ENCODE peak calls at places on chromosome X, in seven cellular contexts. One of them, this sample, is unnamed.

GRCh38 chrX:108464604-108465003 is 25.0 kb downstream of the COL4A5 start:
- DNase-seq in CD4-positive, alpha-beta memory T cell: no peak
- DNase-seq in A673: no peak
- DNase-seq in heart right ventricle: no peak
- DNase-seq in upper lobe of right lung: no peak
- DNase-seq in lung: no peak
- DNase-seq in kidney: no peak
- DNase-seq in this sample: no peak

GRCh38 chrX:155577682-155578081 is 35.1 kb downstream of the TMLHE start:
- DNase-seq in kidney: no peak
- DNase-seq in CD4-positive, alpha-beta memory T cell: no peak
- DNase-seq in lung: no peak
- DNase-seq in upper lobe of right lung: no peak
- DNase-seq in A673: no peak
- DNase-seq in heart right ventricle: no peak
- DNase-seq in this sample: no peak

GRCh38 chrX:120534413-120535205 is 26.2 kb downstream of the CUL4B start:
- DNase-seq in lung: no peak
- DNase-seq in A673: no peak
- DNase-seq in kidney: no peak
- DNase-seq in heart right ventricle: no peak
- DNase-seq in upper lobe of right lung: no peak
- DNase-seq in CD4-positive, alpha-beta memory T cell: no peak
- DNase-seq in this sample: no peak

GRCh38 chrX:51395807-51396728 is 63.4 kb downstream of the NUDT10 start:
- DNase-seq in lung: no peak
- DNase-seq in heart right ventricle: peak; percentile 3
- DNase-seq in CD4-positive, alpha-beta memory T cell: peak; percentile 81
- DNase-seq in A673: peak; percentile 40
- DNase-seq in kidney: peak; percentile 70
- DNase-seq in upper lobe of right lung: peak; percentile 66
- DNase-seq in this sample: peak; percentile 75

GRCh38 chrX:87391742-87392141 is 125.9 kb upstream of the KLHL4 start:
- DNase-seq in lung: no peak
- DNase-seq in kidney: no peak
- DNase-seq in A673: no peak
- DNase-seq in upper lobe of right lung: no peak
- DNase-seq in CD4-positive, alpha-beta memory T cell: no peak
- DNase-seq in heart right ventricle: no peak
- DNase-seq in this sample: no peak

GRCh38 chrX:47143894-47144625 is 442 bp downstream of the NDUFB11 start:
- DNase-seq in lung: no peak
- DNase-seq in kidney: peak; percentile 48
- DNase-seq in upper lobe of right lung: no peak
- DNase-seq in A673: no peak
- DNase-seq in CD4-positive, alpha-beta memory T cell: no peak
- DNase-seq in heart right ventricle: peak; percentile 25
- DNase-seq in this sample: no peak

GRCh38 chrX:78092296-78092695 is 11.8 kb upstream of the PGK1 start:
- DNase-seq in lung: no peak
- DNase-seq in A673: peak; percentile 18
- DNase-seq in heart right ventricle: no peak
- DNase-seq in upper lobe of right lung: no peak
- DNase-seq in kidney: no peak
- DNase-seq in CD4-positive, alpha-beta memory T cell: no peak
- DNase-seq in this sample: no peak

GRCh38 chrX:63525491-63525890 is 174.4 kb upstream of the SPIN4 start:
- DNase-seq in A673: no peak
- DNase-seq in kidney: no peak
- DNase-seq in heart right ventricle: no peak
- DNase-seq in lung: no peak
- DNase-seq in upper lobe of right lung: no peak
- DNase-seq in CD4-positive, alpha-beta memory T cell: no peak
- DNase-seq in this sample: no peak

GRCh38 chrX:77785400-77785745 is 643 bp downstream of the ATRX start:
- DNase-seq in lung: no peak
- DNase-seq in A673: peak; percentile 24
- DNase-seq in heart right ventricle: peak; percentile 4
- DNase-seq in kidney: no peak
- DNase-seq in upper lobe of right lung: no peak
- DNase-seq in CD4-positive, alpha-beta memory T cell: no peak
- DNase-seq in this sample: peak; percentile 40

GRCh38 chrX:54042609-54043010 is 1.7 kb downstream of the PHF8 start:
- DNase-seq in upper lobe of right lung: peak; percentile 60
- DNase-seq in CD4-positive, alpha-beta memory T cell: peak; percentile 64
- DNase-seq in A673: peak; percentile 64
- DNase-seq in lung: peak; percentile 32
- DNase-seq in heart right ventricle: peak; percentile 28
- DNase-seq in kidney: peak; percentile 77
- DNase-seq in this sample: peak; percentile 21

GRCh38 chrX:55489315-55490009 is at the start of gene USP51:
- DNase-seq in kidney: peak; percentile 80
- DNase-seq in A673: no peak
- DNase-seq in CD4-positive, alpha-beta memory T cell: peak; percentile 34
- DNase-seq in heart right ventricle: peak; percentile 49
- DNase-seq in lung: peak; percentile 33
- DNase-seq in upper lobe of right lung: peak; percentile 73
- DNase-seq in this sample: peak; percentile 46

GRCh38 chrX:63275127-63275526 is 76.0 kb downstream of the SPIN4 start:
- DNase-seq in heart right ventricle: peak; percentile 4
- DNase-seq in upper lobe of right lung: no peak
- DNase-seq in kidney: no peak
- DNase-seq in A673: no peak
- DNase-seq in lung: peak; percentile 51
- DNase-seq in CD4-positive, alpha-beta memory T cell: no peak
- DNase-seq in this sample: no peak

GRCh38 chrX:88560673-88561330 is 186.2 kb upstream of the CPXCR1 start:
- DNase-seq in A673: no peak
- DNase-seq in kidney: no peak
- DNase-seq in lung: no peak
- DNase-seq in CD4-positive, alpha-beta memory T cell: no peak
- DNase-seq in heart right ventricle: no peak
- DNase-seq in upper lobe of right lung: no peak
- DNase-seq in this sample: no peak

GRCh38 chrX:21725498-21725897 is 32.4 kb downstream of the SMPX start:
- DNase-seq in kidney: no peak
- DNase-seq in A673: peak; percentile 34
- DNase-seq in upper lobe of right lung: no peak
- DNase-seq in CD4-positive, alpha-beta memory T cell: no peak
- DNase-seq in lung: no peak
- DNase-seq in heart right ventricle: no peak
- DNase-seq in this sample: no peak

GRCh38 chrX:154714925-154715324 is 36.0 kb downstream of the GAB3 start:
- DNase-seq in upper lobe of right lung: no peak
- DNase-seq in kidney: no peak
- DNase-seq in CD4-positive, alpha-beta memory T cell: peak; percentile 56
- DNase-seq in lung: no peak
- DNase-seq in A673: peak; percentile 66
- DNase-seq in heart right ventricle: peak; percentile 46
- DNase-seq in this sample: peak; percentile 47

GRCh38 chrX:72029473-72030411 is 102.0 kb downstream of the RTL5 start:
- DNase-seq in heart right ventricle: no peak
- DNase-seq in kidney: no peak
- DNase-seq in CD4-positive, alpha-beta memory T cell: no peak
- DNase-seq in A673: peak; percentile 16
- DNase-seq in upper lobe of right lung: no peak
- DNase-seq in lung: peak; percentile 28
- DNase-seq in this sample: no peak
- H3K4me3 ChIP-seq in heart right ventricle: no peak overlapping the region
- H3K4me3 ChIP-seq in kidney: no peak overlapping the region
- H3K4me3 ChIP-seq in CD4-positive, alpha-beta memory T cell: no peak overlapping the region
- H3K4me3 ChIP-seq in A673: no peak overlapping the region
- H3K4me3 ChIP-seq in upper lobe of right lung: no peak overlapping the region
- H3K4me3 ChIP-seq in lung: no peak overlapping the region
- H3K4me3 ChIP-seq in this sample: no peak overlapping the region

DNA sequence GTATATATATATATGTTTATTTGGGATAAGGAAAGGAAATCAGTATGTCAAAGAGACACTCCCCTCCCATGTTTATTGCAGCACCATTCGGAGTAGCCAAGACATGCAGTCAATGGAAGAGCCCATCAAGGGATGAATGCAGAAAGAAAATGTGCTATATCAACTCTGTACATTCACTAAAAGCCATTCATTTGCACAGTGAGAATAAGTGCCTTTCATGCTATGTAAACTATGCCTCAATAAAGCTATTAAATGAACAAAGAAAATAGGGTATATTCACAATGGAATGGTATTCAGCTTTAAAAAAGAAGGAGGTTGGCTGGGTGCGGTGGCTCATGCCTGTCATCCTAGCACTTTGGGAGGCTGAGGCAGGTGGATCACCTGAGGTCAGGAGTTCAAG is 20.3 kb downstream of the CD99 start:
- DNase-seq in lung: no peak
- DNase-seq in heart right ventricle: no peak
- DNase-seq in A673: no peak
- DNase-seq in CD4-positive, alpha-beta memory T cell: no peak
- DNase-seq in upper lobe of right lung: no peak
- DNase-seq in kidney: no peak
- DNase-seq in this sample: no peak
- H3K4me1 ChIP-seq in lung: peaks cover 31% of the 10 kb centered on the region
- H3K4me1 ChIP-seq in heart right ventricle: peaks cover 71% of the 10 kb centered on the region
- H3K4me1 ChIP-seq in A673: peaks cover 73% of the 10 kb centered on the region
- H3K4me1 ChIP-seq in CD4-positive, alpha-beta memory T cell: peaks cover 70% of the 10 kb centered on the region
- H3K4me1 ChIP-seq in upper lobe of right lung: peaks cover 36% of the 10 kb centered on the region
- H3K4me1 ChIP-seq in kidney: peaks cover 11% of the 10 kb centered on the region
- H3K4me1 ChIP-seq in this sample: peaks cover 53% of the 10 kb centered on the region

GRCh38 chrX:131572372-131573014 is 28.6 kb downstream of the OR13H1 start:
- DNase-seq in kidney: no peak
- DNase-seq in upper lobe of right lung: no peak
- DNase-seq in CD4-positive, alpha-beta memory T cell: no peak
- DNase-seq in A673: peak; percentile 7
- DNase-seq in lung: no peak
- DNase-seq in heart right ventricle: no peak
- DNase-seq in this sample: no peak

GRCh38 chrX:131577999-131578734 is 34.3 kb downstream of the OR13H1 start:
- DNase-seq in kidney: no peak
- DNase-seq in CD4-positive, alpha-beta memory T cell: no peak
- DNase-seq in A673: no peak
- DNase-seq in upper lobe of right lung: no peak
- DNase-seq in heart right ventricle: no peak
- DNase-seq in lung: no peak
- DNase-seq in this sample: no peak

DNA sequence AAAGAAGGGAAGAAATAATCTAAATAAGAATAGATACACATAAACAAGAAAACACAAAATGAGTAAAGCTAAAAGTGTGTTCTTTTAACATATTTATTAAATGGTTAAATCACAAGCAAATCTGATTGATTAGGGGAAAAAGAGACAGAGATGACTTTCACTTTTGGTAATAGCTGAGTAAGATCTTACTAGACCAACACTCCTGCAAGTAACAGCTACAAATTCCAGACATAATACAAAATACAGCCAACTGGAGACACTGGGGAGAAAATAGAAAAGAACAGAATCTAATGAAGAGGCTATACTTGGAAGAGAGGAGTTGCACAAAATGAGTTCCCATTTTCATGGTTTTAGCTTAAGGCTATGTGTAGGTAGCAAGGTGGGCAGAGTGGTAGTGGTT is 33.6 kb downstream of the OR13H1 start:
- DNase-seq in lung: no peak
- DNase-seq in A673: no peak
- DNase-seq in kidney: no peak
- DNase-seq in heart right ventricle: no peak
- DNase-seq in CD4-positive, alpha-beta memory T cell: no peak
- DNase-seq in upper lobe of right lung: no peak
- DNase-seq in this sample: no peak
- H3K4me3 ChIP-seq in lung: no peak overlapping the region
- H3K4me3 ChIP-seq in A673: no peak overlapping the region
- H3K4me3 ChIP-seq in kidney: no peak overlapping the region
- H3K4me3 ChIP-seq in heart right ventricle: no peak overlapping the region
- H3K4me3 ChIP-seq in CD4-positive, alpha-beta memory T cell: no peak overlapping the region
- H3K4me3 ChIP-seq in upper lobe of right lung: no peak overlapping the region
- H3K4me3 ChIP-seq in this sample: no peak overlapping the region

GRCh38 chrX:40083979-40084359 is 13.8 kb downstream of the BCOR start:
- DNase-seq in lung: no peak
- DNase-seq in heart right ventricle: no peak
- DNase-seq in kidney: peak; percentile 56
- DNase-seq in A673: no peak
- DNase-seq in CD4-positive, alpha-beta memory T cell: no peak
- DNase-seq in upper lobe of right lung: no peak
- DNase-seq in this sample: no peak

GRCh38 chrX:40081679-40082068 is 16.1 kb downstream of the BCOR start:
- DNase-seq in heart right ventricle: no peak
- DNase-seq in lung: no peak
- DNase-seq in A673: no peak
- DNase-seq in kidney: no peak
- DNase-seq in upper lobe of right lung: no peak
- DNase-seq in CD4-positive, alpha-beta memory T cell: no peak
- DNase-seq in this sample: no peak

GRCh38 chrX:40082447-40083119 is 15.2 kb downstream of the BCOR start:
- DNase-seq in kidney: peak; percentile 74
- DNase-seq in A673: no peak
- DNase-seq in heart right ventricle: no peak
- DNase-seq in upper lobe of right lung: peak; percentile 67
- DNase-seq in lung: no peak
- DNase-seq in CD4-positive, alpha-beta memory T cell: no peak
- DNase-seq in this sample: no peak

GRCh38 chrX:40084471-40084870 is 13.3 kb downstream of the BCOR start:
- DNase-seq in heart right ventricle: no peak
- DNase-seq in lung: no peak
- DNase-seq in upper lobe of right lung: no peak
- DNase-seq in kidney: peak; percentile 7
- DNase-seq in A673: no peak
- DNase-seq in CD4-positive, alpha-beta memory T cell: no peak
- DNase-seq in this sample: no peak

GRCh38 chrX:40083120-40083978 is 14.4 kb downstream of the BCOR start:
- DNase-seq in kidney: peak; percentile 79
- DNase-seq in upper lobe of right lung: peak; percentile 74
- DNase-seq in heart right ventricle: no peak
- DNase-seq in A673: no peak
- DNase-seq in CD4-positive, alpha-beta memory T cell: no peak
- DNase-seq in lung: no peak
- DNase-seq in this sample: no peak
- H3K4me1 ChIP-seq in kidney: peaks cover 18% of the 10 kb centered on the region
- H3K4me1 ChIP-seq in upper lobe of right lung: peaks cover 10% of the 10 kb centered on the region
- H3K4me1 ChIP-seq in heart right ventricle: peaks cover 69% of the 10 kb centered on the region
- H3K4me1 ChIP-seq in A673: peaks cover 67% of the 10 kb centered on the region
- H3K4me1 ChIP-seq in CD4-positive, alpha-beta memory T cell: peaks cover 63% of the 10 kb centered on the region
- H3K4me1 ChIP-seq in lung: peaks cover 7% of the 10 kb centered on the region
- H3K4me1 ChIP-seq in this sample: peaks cover 36% of the 10 kb centered on the region

This sample was measured in CD8-positive, alpha-beta memory T cell.